ENCODE peak calls at places on chromosome 1, in eight cellular contexts. One of them, this sample, is unnamed.

GRCh38 chr1:227725036-227725435 is 10.1 kb downstream of the JMJD4 start:
- DNase-seq in H1: no peak
- DNase-seq in suprapubic skin: no peak
- DNase-seq in spleen: no peak
- DNase-seq in SK-N-SH: no peak
- DNase-seq in transverse colon: no peak
- DNase-seq in stomach: no peak
- DNase-seq in K562: no peak
- DNase-seq in this sample: peak; percentile 34

GRCh38 chr1:44405804-44406743 is 1.0 kb downstream of the RNF220 start:
- DNase-seq in suprapubic skin: no peak
- DNase-seq in transverse colon: no peak
- DNase-seq in H1: peak; percentile 77
- DNase-seq in SK-N-SH: peak; percentile 56
- DNase-seq in stomach: no peak
- DNase-seq in K562: no peak
- DNase-seq in spleen: peak; percentile 83
- DNase-seq in this sample: no peak

GRCh38 chr1:167107456-167107855 is 13.6 kb downstream of the STYXL2 start:
- DNase-seq in transverse colon: no peak
- DNase-seq in H1: no peak
- DNase-seq in stomach: no peak
- DNase-seq in SK-N-SH: no peak
- DNase-seq in K562: no peak
- DNase-seq in suprapubic skin: no peak
- DNase-seq in spleen: no peak
- DNase-seq in this sample: no peak

GRCh38 chr1:226407497-226408284 is at the start of gene PARP1:
- DNase-seq in SK-N-SH: peak; percentile 99
- DNase-seq in K562: peak; percentile 98
- DNase-seq in stomach: peak; percentile 89
- DNase-seq in spleen: peak; percentile 98
- DNase-seq in H1: peak; percentile 90
- DNase-seq in suprapubic skin: peak; percentile 95
- DNase-seq in transverse colon: peak; percentile 90
- DNase-seq in this sample: peak; percentile 97

GRCh38 chr1:69511426-69512192 is 56.1 kb upstream of the LRRC7 start:
- DNase-seq in suprapubic skin: no peak
- DNase-seq in spleen: no peak
- DNase-seq in H1: no peak
- DNase-seq in stomach: no peak
- DNase-seq in K562: no peak
- DNase-seq in transverse colon: no peak
- DNase-seq in SK-N-SH: no peak
- DNase-seq in this sample: no peak

GRCh38 chr1:32198237-32199042 is 2.0 kb upstream of the CCDC28B start:
- DNase-seq in K562: no peak
- DNase-seq in spleen: no peak
- DNase-seq in suprapubic skin: no peak
- DNase-seq in H1: no peak
- DNase-seq in stomach: no peak
- DNase-seq in transverse colon: no peak
- DNase-seq in SK-N-SH: no peak
- DNase-seq in this sample: no peak

GRCh38 chr1:24805534-24806301 is 60.5 kb downstream of the CLIC4 start:
- DNase-seq in H1: no peak
- DNase-seq in SK-N-SH: no peak
- DNase-seq in suprapubic skin: no peak
- DNase-seq in K562: no peak
- DNase-seq in transverse colon: no peak
- DNase-seq in spleen: no peak
- DNase-seq in stomach: no peak
- DNase-seq in this sample: no peak

GRCh38 chr1:55065649-55066048 is 26.3 kb downstream of the PCSK9 start:
- DNase-seq in H1: no peak
- DNase-seq in K562: no peak
- DNase-seq in transverse colon: no peak
- DNase-seq in suprapubic skin: no peak
- DNase-seq in spleen: no peak
- DNase-seq in stomach: no peak
- DNase-seq in SK-N-SH: no peak
- DNase-seq in this sample: no peak

DNA sequence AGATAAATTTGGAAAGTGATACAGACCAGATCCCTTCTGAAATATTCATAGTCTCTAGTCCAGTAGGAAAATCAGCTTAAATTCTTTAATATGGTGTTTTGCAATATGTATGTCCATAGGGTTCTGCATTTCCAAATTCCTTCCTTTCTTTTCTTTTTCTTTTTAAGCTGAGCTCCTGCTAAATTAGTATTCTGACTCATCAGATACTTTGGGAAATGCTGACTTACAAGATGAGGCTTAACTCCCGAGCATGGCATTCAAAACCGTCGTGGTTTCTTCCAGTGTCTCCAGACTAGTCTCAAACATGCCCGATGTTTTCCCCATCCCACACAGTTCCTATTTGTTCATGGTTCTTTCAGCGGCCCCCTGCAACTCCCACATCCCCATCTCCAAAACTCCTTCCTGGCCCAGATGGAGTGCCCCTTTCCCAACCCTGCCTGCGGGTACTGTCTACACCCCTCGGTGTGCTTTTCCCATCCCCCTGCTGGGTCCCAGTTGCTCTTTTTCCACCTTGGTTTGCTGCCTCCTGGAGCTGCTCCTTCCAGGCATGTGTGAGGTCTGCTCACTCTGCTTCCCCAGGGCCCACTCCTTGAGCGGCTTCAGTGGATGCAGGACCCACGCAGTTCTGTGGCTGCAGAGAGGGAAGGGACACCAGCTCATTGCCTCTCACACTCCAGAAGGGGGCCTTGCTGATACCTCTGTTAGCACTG is 19.4 kb upstream of the ETV3 start:
- DNase-seq in SK-N-SH: no peak
- DNase-seq in K562: no peak
- DNase-seq in stomach: no peak
- DNase-seq in H1: no peak
- DNase-seq in spleen: no peak
- DNase-seq in transverse colon: no peak
- DNase-seq in suprapubic skin: no peak
- DNase-seq in this sample: no peak
- TF ChIP-seq POLR2AphosphoS5 in SK-N-SH: no peak
- TF ChIP-seq POLR2AphosphoS5 in K562: no peak
- TF ChIP-seq POLR2AphosphoS5 in stomach: no peak
- TF ChIP-seq POLR2AphosphoS5 in H1: no peak
- TF ChIP-seq POLR2AphosphoS5 in spleen: no peak
- TF ChIP-seq POLR2AphosphoS5 in transverse colon: no peak
- TF ChIP-seq POLR2AphosphoS5 in suprapubic skin: no peak
- TF ChIP-seq POLR2AphosphoS5 in this sample: no peak

DNA sequence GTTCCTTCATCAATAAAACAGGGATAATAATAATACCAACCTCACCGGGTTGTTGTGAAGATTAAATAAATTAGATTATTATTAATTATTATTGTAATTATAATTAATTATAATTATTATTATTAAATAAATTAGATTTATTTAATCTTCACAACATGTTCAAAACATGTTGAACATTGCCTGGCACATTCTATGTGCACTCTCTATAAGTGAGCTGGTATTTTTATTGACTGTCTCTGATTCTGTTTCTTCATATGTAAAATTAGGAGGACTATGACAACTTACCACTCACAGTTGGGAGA is 834 bp upstream of the C8B start:
- DNase-seq in stomach: no peak
- DNase-seq in SK-N-SH: no peak
- DNase-seq in K562: no peak
- DNase-seq in transverse colon: no peak
- DNase-seq in spleen: no peak
- DNase-seq in suprapubic skin: no peak
- DNase-seq in H1: no peak
- DNase-seq in this sample: no peak
- H3K4me3 ChIP-seq in stomach: no peak overlapping the region
- H3K4me3 ChIP-seq in SK-N-SH: no peak overlapping the region
- H3K4me3 ChIP-seq in K562: no peak overlapping the region
- H3K4me3 ChIP-seq in transverse colon: no peak overlapping the region
- H3K4me3 ChIP-seq in spleen: no peak overlapping the region
- H3K4me3 ChIP-seq in suprapubic skin: no peak overlapping the region
- H3K4me3 ChIP-seq in H1: no peak overlapping the region
- H3K4me3 ChIP-seq in this sample: no peak overlapping the region

GRCh38 chr1:113984710-113985109 is 5.4 kb downstream of the OLFML3 start:
- DNase-seq in H1: no peak
- DNase-seq in transverse colon: no peak
- DNase-seq in K562: no peak
- DNase-seq in stomach: no peak
- DNase-seq in suprapubic skin: no peak
- DNase-seq in SK-N-SH: no peak
- DNase-seq in spleen: no peak
- DNase-seq in this sample: no peak
- H3K4me1 ChIP-seq in H1: peaks cover 32% of the 10 kb centered on the region
- H3K4me1 ChIP-seq in transverse colon: peaks cover 18% of the 10 kb centered on the region
- H3K4me1 ChIP-seq in K562: peaks cover 8% of the 10 kb centered on the region
- H3K4me1 ChIP-seq in stomach: peaks cover 19% of the 10 kb centered on the region
- H3K4me1 ChIP-seq in suprapubic skin: peaks cover 25% of the 10 kb centered on the region
- H3K4me1 ChIP-seq in SK-N-SH: peaks cover 22% of the 10 kb centered on the region
- H3K4me1 ChIP-seq in spleen: no peaks in the 10 kb centered on the region
- H3K4me1 ChIP-seq in this sample: peaks cover 19% of the 10 kb centered on the region

GRCh38 chr1:59057211-59057694 is 239.6 kb upstream of the FGGY start:
- DNase-seq in spleen: no peak
- DNase-seq in H1: no peak
- DNase-seq in stomach: peak; percentile 56
- DNase-seq in transverse colon: peak; percentile 47
- DNase-seq in suprapubic skin: peak; percentile 93
- DNase-seq in K562: no peak
- DNase-seq in SK-N-SH: peak; percentile 82
- DNase-seq in this sample: peak; percentile 95
- TF ChIP-seq POLR2AphosphoS5 in spleen: peak; percentile 58
- TF ChIP-seq POLR2AphosphoS5 in H1: no peak
- TF ChIP-seq POLR2AphosphoS5 in stomach: peak; percentile 91
- TF ChIP-seq POLR2AphosphoS5 in transverse colon: peak; percentile 65
- TF ChIP-seq POLR2AphosphoS5 in suprapubic skin: peak; percentile 54
- TF ChIP-seq POLR2AphosphoS5 in K562: no peak
- TF ChIP-seq POLR2AphosphoS5 in SK-N-SH: peak; percentile 38
- TF ChIP-seq POLR2AphosphoS5 in this sample: peak; percentile 77